ENCODE peak calls at places on chromosomes 16 and 17, in six cellular contexts. One of them, this sample, is unnamed.

GRCh38 chr16:17448640-17449638 is 21.8 kb downstream of the XYLT1 start:
- DNase-seq in GM12878: no peak
- DNase-seq in HepG2: no peak
- DNase-seq in K562: no peak
- DNase-seq in H1: no peak
- DNase-seq in SK-N-SH: peak
- DNase-seq in this sample: no peak

GRCh38 chr17:7313890-7314718 is 1.1 kb downstream of the GPS2 start:
- DNase-seq in GM12878: no peak
- DNase-seq in HepG2: no peak
- DNase-seq in K562: no peak
- DNase-seq in H1: no peak
- DNase-seq in SK-N-SH: no peak
- DNase-seq in this sample: peak

GRCh38 chr17:70190959-70191805 is 21.9 kb downstream of the KCNJ2 start:
- DNase-seq in GM12878: no peak
- DNase-seq in HepG2: no peak
- DNase-seq in K562: no peak
- DNase-seq in H1: no peak
- DNase-seq in SK-N-SH: no peak
- DNase-seq in this sample: no peak

GRCh38 chr17:9645858-9646555 is 690 bp downstream of the USP43 start:
- DNase-seq in GM12878: no peak
- DNase-seq in HepG2: peak
- DNase-seq in K562: peak
- DNase-seq in H1: peak
- DNase-seq in SK-N-SH: peak
- DNase-seq in this sample: peak

GRCh38 chr17:83161298-83162034 is 82.1 kb downstream of the METRNL start:
- DNase-seq in GM12878: no peak
- DNase-seq in HepG2: peak
- DNase-seq in K562: no peak
- DNase-seq in H1: no peak
- DNase-seq in SK-N-SH: no peak
- DNase-seq in this sample: no peak

GRCh38 chr17:78708510-78708973 is 73.5 kb downstream of the CYTH1 start:
- DNase-seq in GM12878: no peak
- DNase-seq in HepG2: peak
- DNase-seq in K562: peak
- DNase-seq in H1: peak
- DNase-seq in SK-N-SH: peak
- DNase-seq in this sample: peak

GRCh38 chr17:47243737-47244598 is 9.7 kb upstream of the ITGB3 start:
- DNase-seq in GM12878: no peak
- DNase-seq in HepG2: no peak
- DNase-seq in K562: no peak
- DNase-seq in H1: no peak
- DNase-seq in SK-N-SH: no peak
- DNase-seq in this sample: no peak

GRCh38 chr17:30379303-30380105 is 777 bp downstream of the CPD start:
- DNase-seq in GM12878: no peak
- DNase-seq in HepG2: no peak
- DNase-seq in K562: peak
- DNase-seq in H1: peak
- DNase-seq in SK-N-SH: peak
- DNase-seq in this sample: no peak

GRCh38 chr17:10295728-10296343 is 77.0 kb downstream of the MYH13 start:
- DNase-seq in GM12878: peak
- DNase-seq in HepG2: peak
- DNase-seq in K562: peak
- DNase-seq in H1: peak
- DNase-seq in SK-N-SH: peak
- DNase-seq in this sample: no peak

GRCh38 chr17:29007456-29008455 is 1.9 kb upstream of the SEZ6 start:
- DNase-seq in GM12878: no peak
- DNase-seq in HepG2: no peak
- DNase-seq in K562: no peak
- DNase-seq in H1: no peak
- DNase-seq in SK-N-SH: no peak
- DNase-seq in this sample: no peak

GRCh38 chr17:45852535-45853297 is 8.0 kb downstream of the SPPL2C start:
- DNase-seq in GM12878: no peak
- DNase-seq in HepG2: peak
- DNase-seq in K562: peak
- DNase-seq in H1: peak
- DNase-seq in SK-N-SH: peak
- DNase-seq in this sample: no peak

GRCh38 chr16:12120982-12121652 is 144.6 kb downstream of the SNX29 start:
- DNase-seq in GM12878: no peak
- DNase-seq in HepG2: no peak
- DNase-seq in K562: no peak
- DNase-seq in H1: no peak
- DNase-seq in SK-N-SH: no peak
- DNase-seq in this sample: no peak

GRCh38 chr17:77666480-77666879 is 292.0 kb upstream of the TNRC6C start:
- DNase-seq in GM12878: no peak
- DNase-seq in HepG2: no peak
- DNase-seq in K562: no peak
- DNase-seq in H1: no peak
- DNase-seq in SK-N-SH: no peak
- DNase-seq in this sample: no peak

GRCh38 chr17:9116861-9117568 is 95.7 kb downstream of the NTN1 start:
- DNase-seq in GM12878: no peak
- DNase-seq in HepG2: no peak
- DNase-seq in K562: no peak
- DNase-seq in H1: no peak
- DNase-seq in SK-N-SH: no peak
- DNase-seq in this sample: no peak

GRCh38 chr17:39653662-39654331 is 11.4 kb upstream of the TCAP start:
- DNase-seq in GM12878: no peak
- DNase-seq in HepG2: peak
- DNase-seq in K562: peak
- DNase-seq in H1: peak
- DNase-seq in SK-N-SH: peak
- DNase-seq in this sample: peak

GRCh38 chr17:41624208-41625101 is at the start of gene KRT17:
- DNase-seq in GM12878: no peak
- DNase-seq in HepG2: no peak
- DNase-seq in K562: peak
- DNase-seq in H1: no peak
- DNase-seq in SK-N-SH: no peak
- DNase-seq in this sample: no peak

GRCh38 chr17:63405741-63406261 is 40.3 kb downstream of the CYB561 start:
- DNase-seq in GM12878: no peak
- DNase-seq in HepG2: peak
- DNase-seq in K562: peak
- DNase-seq in H1: no peak
- DNase-seq in SK-N-SH: peak
- DNase-seq in this sample: no peak

GRCh38 chr16:50151744-50152143 is 1.4 kb upstream of the TENT4B start:
- DNase-seq in GM12878: no peak
- DNase-seq in HepG2: no peak
- DNase-seq in K562: no peak
- DNase-seq in H1: no peak
- DNase-seq in SK-N-SH: no peak
- DNase-seq in this sample: no peak

GRCh38 chr16:35506018-35506897 is 2046.8 kb downstream of the TP53TG3F start:
- DNase-seq in GM12878: no peak
- DNase-seq in HepG2: no peak
- DNase-seq in K562: peak
- DNase-seq in H1: no peak
- DNase-seq in SK-N-SH: peak
- DNase-seq in this sample: no peak

GRCh38 chr16:822174-822908 is 21.8 kb upstream of the GNG13 start:
- DNase-seq in GM12878: no peak
- DNase-seq in HepG2: peak
- DNase-seq in K562: no peak
- DNase-seq in H1: no peak
- DNase-seq in SK-N-SH: no peak
- DNase-seq in this sample: no peak

GRCh38 chr17:8289103-8289397 is 580 bp downstream of the RANGRF start:
- DNase-seq in GM12878: no peak
- DNase-seq in HepG2: no peak
- DNase-seq in K562: no peak
- DNase-seq in H1: peak
- DNase-seq in SK-N-SH: no peak
- DNase-seq in this sample: no peak

GRCh38 chr16:68200120-68200783 is 35.7 kb downstream of the ESRP2 start:
- DNase-seq in GM12878: no peak
- DNase-seq in HepG2: no peak
- DNase-seq in K562: no peak
- DNase-seq in H1: no peak
- DNase-seq in SK-N-SH: no peak
- DNase-seq in this sample: no peak

GRCh38 chr16:87198328-87198731 is 118.9 kb downstream of the C16orf95 start:
- DNase-seq in GM12878: no peak
- DNase-seq in HepG2: no peak
- DNase-seq in K562: no peak
- DNase-seq in H1: no peak
- DNase-seq in SK-N-SH: peak
- DNase-seq in this sample: no peak

GRCh38 chr17:55567240-55568216 is 56.3 kb upstream of the SMIM36 start:
- DNase-seq in GM12878: no peak
- DNase-seq in HepG2: no peak
- DNase-seq in K562: peak
- DNase-seq in H1: no peak
- DNase-seq in SK-N-SH: peak
- DNase-seq in this sample: no peak

GRCh38 chr16:61228371-61228770 is 807.9 kb downstream of the CDH8 start:
- DNase-seq in GM12878: no peak
- DNase-seq in HepG2: no peak
- DNase-seq in K562: no peak
- DNase-seq in H1: no peak
- DNase-seq in SK-N-SH: no peak
- DNase-seq in this sample: no peak

GRCh38 chr16:61237804-61238485 is 798.3 kb downstream of the CDH8 start:
- DNase-seq in GM12878: no peak
- DNase-seq in HepG2: no peak
- DNase-seq in K562: no peak
- DNase-seq in H1: no peak
- DNase-seq in SK-N-SH: no peak
- DNase-seq in this sample: no peak

DNA sequence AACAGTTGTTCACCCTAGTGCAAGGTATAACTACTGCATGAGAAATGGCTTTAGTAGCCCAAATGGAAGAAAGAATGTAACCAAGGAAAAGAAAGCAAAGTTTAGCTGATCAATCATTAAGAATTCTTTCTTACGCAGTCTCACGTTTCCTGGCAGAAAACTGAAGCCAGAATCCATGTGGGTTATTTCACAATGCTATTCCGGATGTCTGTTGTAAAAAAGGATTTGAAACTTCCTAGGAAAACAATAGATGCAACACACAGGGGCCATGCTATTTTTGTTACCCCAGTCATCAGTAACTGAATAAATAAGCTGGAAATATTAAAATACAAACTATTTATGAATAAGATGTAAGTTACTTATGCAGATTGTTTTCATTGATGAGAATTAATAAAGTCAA is 802.5 kb downstream of the CDH8 start:
- DNase-seq in GM12878: no peak
- DNase-seq in HepG2: no peak
- DNase-seq in K562: no peak
- DNase-seq in H1: no peak
- DNase-seq in SK-N-SH: no peak
- DNase-seq in this sample: no peak
- TF ChIP-seq POLR2AphosphoS5 in GM12878: no peak
- TF ChIP-seq POLR2AphosphoS5 in HepG2: no peak
- TF ChIP-seq POLR2AphosphoS5 in K562: no peak
- TF ChIP-seq POLR2AphosphoS5 in H1: no peak
- TF ChIP-seq POLR2AphosphoS5 in SK-N-SH: no peak
- TF ChIP-seq POLR2AphosphoS5 in this sample: no peak

GRCh38 chr16:75555213-75555706 is 792 bp downstream of the TMEM231 start:
- DNase-seq in GM12878: no peak
- DNase-seq in HepG2: peak
- DNase-seq in K562: peak
- DNase-seq in H1: peak
- DNase-seq in SK-N-SH: peak
- DNase-seq in this sample: no peak
- TF ChIP-seq TAF1 in GM12878: no peak
- TF ChIP-seq TAF1 in HepG2: no peak
- TF ChIP-seq TAF1 in K562: peak
- TF ChIP-seq TAF1 in H1: peak
- TF ChIP-seq TAF1 in SK-N-SH: peak
- TF ChIP-seq TAF1 in this sample: no peak

DNA sequence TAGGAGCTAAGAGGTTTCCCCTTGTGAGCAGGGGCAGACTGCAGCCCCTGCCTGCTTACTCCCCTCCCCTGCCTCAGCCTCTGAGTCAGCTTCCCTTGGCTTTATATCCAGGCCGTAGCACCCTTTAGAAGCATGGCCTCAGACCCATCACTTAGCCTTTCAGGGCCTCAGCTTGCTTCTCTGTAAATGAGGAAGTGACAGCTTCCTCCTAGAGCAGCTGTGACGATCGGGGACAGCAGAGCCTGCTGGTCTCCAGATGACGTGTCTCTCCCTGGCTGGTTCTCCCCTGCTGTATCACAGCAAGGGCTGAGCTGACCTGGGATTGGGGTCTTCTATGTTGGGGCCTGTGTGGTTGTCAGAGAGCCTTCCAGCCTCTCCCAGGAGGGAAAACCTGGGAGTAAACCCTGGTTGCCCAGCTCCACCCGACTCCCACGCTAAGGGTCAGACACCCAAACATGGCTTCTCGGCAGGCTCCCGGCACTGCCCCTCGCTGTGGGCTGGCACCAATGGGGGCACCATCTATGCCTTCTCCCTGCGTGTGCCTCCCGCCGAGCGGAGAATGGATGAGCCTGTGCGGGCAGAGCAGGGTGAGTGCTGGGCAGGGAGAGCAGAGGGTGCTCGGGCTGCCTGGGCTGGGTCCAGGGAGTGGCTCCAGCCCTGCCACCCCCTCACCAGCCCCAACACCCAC is 16.3 kb upstream of the MYO15B start:
- DNase-seq in GM12878: peak
- DNase-seq in HepG2: no peak
- DNase-seq in K562: peak
- DNase-seq in H1: no peak
- DNase-seq in SK-N-SH: no peak
- DNase-seq in this sample: peak
- TF ChIP-seq POLR2AphosphoS5 in GM12878: peak
- TF ChIP-seq POLR2AphosphoS5 in HepG2: no peak
- TF ChIP-seq POLR2AphosphoS5 in K562: no peak
- TF ChIP-seq POLR2AphosphoS5 in H1: no peak
- TF ChIP-seq POLR2AphosphoS5 in SK-N-SH: no peak
- TF ChIP-seq POLR2AphosphoS5 in this sample: peak

DNA sequence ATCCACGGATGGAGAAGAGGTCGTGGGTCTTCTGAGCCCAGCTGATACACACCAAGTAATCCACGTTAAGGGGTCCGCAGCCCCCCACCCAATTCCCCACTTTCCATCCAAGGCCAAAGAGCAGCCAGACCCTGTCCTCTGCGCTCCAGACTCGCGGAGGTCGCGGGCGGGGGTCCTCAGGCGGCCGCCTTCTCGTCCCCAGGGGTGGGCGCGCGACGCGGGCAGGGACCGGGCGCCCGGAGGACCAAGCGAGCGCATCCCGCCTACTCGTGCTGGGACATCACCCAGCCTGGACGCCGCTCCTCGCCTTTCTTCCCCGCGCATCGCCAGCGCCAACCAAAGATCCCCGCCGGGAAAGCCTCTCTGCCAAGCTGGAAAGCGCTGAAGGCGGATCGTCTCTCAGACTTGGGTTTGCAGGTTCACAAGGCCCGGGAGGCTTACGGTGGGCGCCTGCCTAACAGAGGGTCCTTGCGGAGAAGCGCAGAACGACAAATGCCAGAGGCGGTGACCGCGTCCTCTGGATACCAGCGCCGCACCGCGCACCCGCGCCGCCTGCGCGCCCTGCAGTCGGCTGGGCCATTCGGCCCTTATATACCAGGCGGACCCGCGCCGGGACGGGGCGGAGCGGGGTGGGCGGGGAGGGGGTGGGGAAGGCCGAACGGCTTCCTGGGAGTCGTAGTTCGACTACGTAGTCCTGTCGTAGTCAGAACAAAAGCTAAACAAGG is 471.6 kb downstream of the SOX9 start:
- DNase-seq in GM12878: no peak
- DNase-seq in HepG2: peak
- DNase-seq in K562: peak
- DNase-seq in H1: peak
- DNase-seq in SK-N-SH: peak
- DNase-seq in this sample: peak
- TF ChIP-seq TAF1 in GM12878: no peak
- TF ChIP-seq TAF1 in HepG2: peak
- TF ChIP-seq TAF1 in K562: no peak
- TF ChIP-seq TAF1 in H1: peak
- TF ChIP-seq TAF1 in SK-N-SH: peak
- TF ChIP-seq TAF1 in this sample: no peak

This sample was measured in GM12892.